ENCODE peak calls at places on chromosomes 2 and 18, in nine cellular contexts. C, T, Y, Z, E, Q, H, U and F are unnamed samples.

GRCh38 chr2:240832205-240832727 is 12.2 kb upstream of the KIF1A start:
- DNase-seq in C (peak), T (peak), Y (peak), Z (peak), E (peak), Q (peak), H (peak), U (peak), F (peak)

GRCh38 chr18:72783517-72783916 is 84.3 kb downstream of the NETO1 start:
- DNase-seq in C (no peak), T (no peak), Y (no peak), Z (no peak), E (no peak), Q (no peak), H (no peak), U (no peak), F (no peak)

GRCh38 chr18:48996901-48997463 is 46.2 kb upstream of the SMAD7 start:
- DNase-seq in C (peak), T (no peak), Y (no peak), Z (no peak), E (no peak), Q (peak), H (no peak), U (peak), F (no peak)

GRCh38 chr2:62309081-62309464 is 113.2 kb downstream of the B3GNT2 start:
- DNase-seq in C (no peak), T (no peak), Y (no peak), Z (no peak), E (no peak), Q (no peak), H (no peak), U (no peak), F (no peak)

GRCh38 chr2:112887904-112888303 is 23.1 kb upstream of the IL37 start:
- DNase-seq in C (no peak), T (no peak), Y (no peak), Z (no peak), E (no peak), Q (no peak), H (no peak), U (no peak), F (no peak)

GRCh38 chr2:99680946-99681345 is 191.1 kb upstream of the REV1 start:
- DNase-seq in C (peak), T (no peak), Y (no peak), Z (no peak), E (no peak), Q (no peak), H (no peak), U (no peak), F (no peak)

GRCh38 chr2:121376851-121377250 is 91.8 kb upstream of the TFCP2L1 start:
- DNase-seq in C (peak), T (no peak), Y (no peak), Z (no peak), E (no peak), Q (no peak), H (no peak), U (no peak), F (no peak)

GRCh38 chr18:3132700-3133099 is 87.1 kb downstream of the MYOM1 start:
- DNase-seq in C (no peak), T (no peak), Y (no peak), Z (peak), E (no peak), Q (no peak), H (no peak), U (no peak), F (no peak)

GRCh38 chr2:60979231-60979630 is 38.3 kb upstream of the PEX13 start:
- DNase-seq in C (no peak), T (peak), Y (no peak), Z (no peak), E (no peak), Q (no peak), H (no peak), U (no peak), F (no peak)

GRCh38 chr2:241724259-241724974 is 10.0 kb upstream of the D2HGDH start:
- DNase-seq in C (no peak), T (no peak), Y (no peak), Z (no peak), E (no peak), Q (no peak), H (no peak), U (no peak), F (no peak)

GRCh38 chr18:53795061-53795460 is 429.4 kb downstream of the MBD2 start:
- DNase-seq in C (peak), T (no peak), Y (no peak), Z (no peak), E (no peak), Q (no peak), H (no peak), U (no peak), F (no peak)

GRCh38 chr18:23272498-23273232 is 137.4 kb downstream of the CABLES1 start:
- DNase-seq in C (no peak), T (peak), Y (no peak), Z (no peak), E (no peak), Q (no peak), H (no peak), U (no peak), F (no peak)

GRCh38 chr2:116719841-116720240 is 1094.7 kb upstream of the DDX18 start:
- DNase-seq in C (peak), T (no peak), Y (no peak), Z (peak), E (no peak), Q (no peak), H (no peak), U (peak), F (no peak)

GRCh38 chr2:21543630-21544029 is 419.9 kb downstream of the TDRD15 start:
- DNase-seq in C (no peak), T (no peak), Y (no peak), Z (no peak), E (no peak), Q (no peak), H (no peak), U (no peak), F (no peak)

GRCh38 chr2:49306925-49307324 is 152.6 kb upstream of the FSHR start:
- DNase-seq in C (peak), T (no peak), Y (no peak), Z (peak), E (no peak), Q (peak), H (no peak), U (no peak), F (no peak)

GRCh38 chr18:50560681-50561629 is 1.1 kb downstream of the MAPK4 start:
- DNase-seq in C (no peak), T (no peak), Y (no peak), Z (no peak), E (no peak), Q (no peak), H (peak), U (no peak), F (peak)

GRCh38 chr2:39871291-39871761 is 92.3 kb upstream of the THUMPD2 start:
- DNase-seq in C (peak), T (no peak), Y (no peak), Z (peak), E (peak), Q (no peak), H (no peak), U (peak), F (no peak)

GRCh38 chr2:196516541-196516940 is 123.0 kb upstream of the CCDC150 start:
- DNase-seq in C (peak), T (no peak), Y (no peak), Z (no peak), E (no peak), Q (no peak), H (no peak), U (no peak), F (no peak)

GRCh38 chr2:238203973-238204683 is 633 bp upstream of the ILKAP start:
- DNase-seq in C (no peak), T (peak), Y (no peak), Z (no peak), E (no peak), Q (no peak), H (no peak), U (peak), F (peak)

GRCh38 chr2:53575606-53576360 is 191.8 kb upstream of the CHAC2 start:
- DNase-seq in C (peak), T (no peak), Y (no peak), Z (no peak), E (no peak), Q (no peak), H (no peak), U (no peak), F (no peak)

GRCh38 chr2:172847188-172847587 is 111.5 kb downstream of the RAPGEF4 start:
- DNase-seq in C (no peak), T (no peak), Y (no peak), Z (no peak), E (no peak), Q (no peak), H (no peak), U (no peak), F (no peak)

GRCh38 chr18:9887992-9888391 is 2.2 kb downstream of the TXNDC2 start:
- DNase-seq in C (no peak), T (no peak), Y (no peak), Z (no peak), E (no peak), Q (no peak), H (no peak), U (no peak), F (no peak)

GRCh38 chr2:39665811-39666488 is at the start of gene TMEM178A:
- DNase-seq in C (no peak), T (no peak), Y (no peak), Z (no peak), E (no peak), Q (no peak), H (peak), U (no peak), F (peak)

GRCh38 chr2:122366427-122366826 is 611.0 kb downstream of the TSN start:
- DNase-seq in C (peak), T (no peak), Y (no peak), Z (no peak), E (no peak), Q (no peak), H (no peak), U (no peak), F (no peak)

GRCh38 chr2:61951876-61952275 is 46.4 kb downstream of the COMMD1 start:
- DNase-seq in C (no peak), T (no peak), Y (no peak), Z (no peak), E (no peak), Q (no peak), H (no peak), U (no peak), F (no peak)

GRCh38 chr2:55148269-55148668 is 83.8 kb downstream of the CLHC1 start:
- DNase-seq in C (peak), T (no peak), Y (no peak), Z (peak), E (no peak), Q (no peak), H (no peak), U (peak), F (no peak)

GRCh38 chr2:136770384-136770783 is 5.0 kb downstream of the THSD7B start:
- DNase-seq in C (no peak), T (no peak), Y (no peak), Z (no peak), E (no peak), Q (no peak), H (no peak), U (no peak), F (no peak)

GRCh38 chr2:136767030-136767429 is 1.7 kb downstream of the THSD7B start:
- DNase-seq in C (no peak), T (no peak), Y (no peak), Z (no peak), E (no peak), Q (no peak), H (no peak), U (no peak), F (no peak)

GRCh38 chr2:136765736-136766323 is 485 bp downstream of the THSD7B start:
- DNase-seq in C (no peak), T (no peak), Y (no peak), Z (no peak), E (no peak), Q (no peak), H (no peak), U (no peak), F (peak)

GRCh38 chr2:136764397-136765255 is 719 bp upstream of the THSD7B start:
- DNase-seq in C (no peak), T (no peak), Y (no peak), Z (no peak), E (no peak), Q (no peak), H (no peak), U (no peak), F (peak)

DNA sequence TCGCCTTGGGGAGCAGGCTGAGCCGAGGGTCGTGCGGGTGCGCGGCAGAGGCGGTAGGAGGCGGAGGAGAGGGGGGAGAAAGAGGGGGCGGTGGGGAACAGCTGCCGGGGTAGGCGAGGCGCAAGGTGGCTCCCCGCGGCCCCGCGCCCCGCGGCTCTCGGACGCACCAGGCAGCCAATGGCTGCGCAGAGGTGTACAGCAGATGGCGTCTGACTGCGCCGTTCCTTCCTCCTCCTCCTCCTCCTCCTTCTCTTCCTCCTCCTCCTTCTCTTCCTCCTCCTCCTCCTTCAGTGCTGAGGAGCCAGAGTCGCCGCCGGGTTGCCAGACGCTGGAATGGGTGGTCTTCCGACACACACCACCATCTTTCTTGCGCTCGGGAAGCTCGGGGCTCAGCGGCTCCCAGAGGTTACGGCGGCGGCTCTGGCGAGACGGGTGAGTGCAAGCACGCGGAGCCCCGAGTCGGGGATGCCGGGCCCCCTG is at the start of gene THSD7B:
- DNase-seq in C (no peak), T (no peak), Y (no peak), Z (no peak), E (no peak), Q (no peak), H (no peak), U (no peak), F (no peak)
- TF ChIP-seq CTCF in C (no peak), T (no peak), Y (no peak), Z (no peak), E (no peak), Q (no peak), H (no peak), U (no peak), F (no peak)

DNA sequence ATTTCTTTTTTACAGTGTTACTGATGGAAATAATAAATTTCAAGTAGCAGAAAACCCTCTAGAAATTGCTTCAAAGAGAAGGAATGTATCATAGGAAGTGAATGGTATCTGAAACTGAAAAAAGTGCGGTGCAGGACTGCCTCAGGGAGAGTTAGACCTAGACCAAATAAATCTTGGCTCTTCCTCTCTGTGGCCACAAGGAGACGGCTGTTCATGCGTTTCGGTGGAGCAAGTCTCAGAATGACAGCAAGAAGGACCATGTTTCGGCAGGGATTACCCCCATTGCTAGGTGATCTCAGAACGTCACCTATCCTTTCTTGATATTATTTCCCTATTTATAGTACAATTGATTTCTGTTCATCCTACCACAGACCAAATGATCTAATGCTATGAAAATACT is 522.3 kb downstream of the SOX11 start:
- DNase-seq in C (no peak), T (peak), Y (no peak), Z (no peak), E (no peak), Q (peak), H (no peak), U (no peak), F (peak)
- TF ChIP-seq CTCF in C (no peak), T (peak), Y (no peak), Z (no peak), E (no peak), Q (no peak), H (no peak), U (peak), F (no peak)

GRCh38 chr18:77140439-77141109 is 8.0 kb upstream of the MBP start:
- DNase-seq in C (no peak), T (peak), Y (no peak), Z (no peak), E (no peak), Q (no peak), H (no peak), U (peak), F (no peak)

GRCh38 chr18:77143196-77143595 is 10.6 kb upstream of the MBP start:
- DNase-seq in C (no peak), T (peak), Y (no peak), Z (no peak), E (no peak), Q (no peak), H (no peak), U (no peak), F (no peak)

GRCh38 chr18:77140030-77140429 is 7.4 kb upstream of the MBP start:
- DNase-seq in C (no peak), T (no peak), Y (no peak), Z (no peak), E (no peak), Q (no peak), H (no peak), U (no peak), F (no peak)

GRCh38 chr18:77139619-77140018 is 7.0 kb upstream of the MBP start:
- DNase-seq in C (no peak), T (no peak), Y (no peak), Z (no peak), E (no peak), Q (no peak), H (no peak), U (no peak), F (no peak)

DNA sequence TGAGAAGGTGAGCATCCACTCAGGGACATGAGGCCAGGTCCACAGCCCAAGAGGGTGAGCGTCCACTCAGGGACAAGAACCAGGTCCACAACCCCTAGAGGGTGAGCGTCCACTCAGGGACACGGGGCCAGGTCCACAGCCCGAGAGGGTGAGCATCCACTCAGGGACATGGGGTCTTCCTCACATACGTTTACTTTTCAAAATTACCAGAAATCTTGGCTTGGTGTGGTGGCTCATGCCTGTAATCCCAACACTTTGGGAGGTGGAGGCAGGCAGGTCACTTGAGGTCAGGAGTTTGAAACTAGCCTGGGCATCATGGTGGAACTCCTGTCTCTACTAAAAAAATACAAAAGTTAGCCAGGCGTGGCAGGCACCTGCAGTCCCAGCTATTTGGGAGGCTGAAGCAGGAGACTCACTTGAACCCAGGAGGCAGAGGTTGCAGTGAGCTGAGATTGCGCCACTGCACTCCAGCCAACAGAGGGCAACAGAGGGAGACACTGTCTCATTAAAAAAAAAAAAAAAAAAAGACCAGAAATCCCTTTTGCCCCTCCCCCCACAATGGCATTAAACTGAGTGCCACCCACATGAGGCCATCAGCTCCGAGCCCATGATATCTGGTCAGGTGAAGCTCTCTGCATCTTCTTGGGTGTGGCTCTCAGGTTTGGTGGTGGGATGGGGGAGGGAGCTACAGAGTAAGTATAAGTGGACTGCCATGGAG is 9.0 kb upstream of the MBP start:
- DNase-seq in C (no peak), T (peak), Y (no peak), Z (no peak), E (no peak), Q (no peak), H (no peak), U (no peak), F (no peak)
- TF ChIP-seq CTCF in C (peak), T (peak), Y (no peak), Z (no peak), E (no peak), Q (no peak), H (no peak), U (peak), F (no peak)

GRCh38 chr2:105641389-105641811 is 103.3 kb upstream of the NCK2 start:
- DNase-seq in C (no peak), T (no peak), Y (no peak), Z (no peak), E (no peak), Q (no peak), H (no peak), U (no peak), F (no peak)
- TF ChIP-seq CTCF in C (no peak), T (no peak), Y (no peak), Z (no peak), E (no peak), Q (no peak), H (no peak), U (no peak), F (no peak)

GRCh38 chr2:201071305-201072200 is at the start of the genes HYCC2 and NDUFB3:
- DNase-seq in C (peak), T (peak), Y (peak), Z (peak), E (peak), Q (peak), H (peak), U (peak), F (peak)
- TF ChIP-seq CTCF in C (peak), T (peak), Y (peak), Z (no peak), E (peak), Q (peak), H (peak), U (peak), F (peak)

GRCh38 chr2:164952057-164952702 is 3.1 kb downstream of the SLC38A11 start:
- DNase-seq in C (no peak), T (no peak), Y (no peak), Z (no peak), E (no peak), Q (no peak), H (no peak), U (no peak), F (no peak)
- TF ChIP-seq CTCF in C (no peak), T (no peak), Y (no peak), Z (no peak), E (no peak), Q (no peak), H (no peak), U (no peak), F (no peak)

GRCh38 chr2:233250985-233251305 is 528 bp upstream of the ATG16L1 start:
- DNase-seq in C (no peak), T (no peak), Y (no peak), Z (no peak), E (no peak), Q (no peak), H (no peak), U (no peak), F (no peak)
- TF ChIP-seq CTCF in C (no peak), T (no peak), Y (no peak), Z (no peak), E (no peak), Q (no peak), H (no peak), U (no peak), F (no peak)

GRCh38 chr2:207506426-207506825 is 23.3 kb upstream of the CREB1 start:
- DNase-seq in C (no peak), T (no peak), Y (no peak), Z (no peak), E (no peak), Q (no peak), H (no peak), U (no peak), F (peak)

GRCh38 chr2:207505180-207505579 is 24.6 kb upstream of the CREB1 start:
- DNase-seq in C (peak), T (no peak), Y (no peak), Z (no peak), E (no peak), Q (no peak), H (no peak), U (peak), F (no peak)

GRCh38 chr2:207503234-207503633 is 26.5 kb upstream of the CREB1 start:
- DNase-seq in C (peak), T (no peak), Y (no peak), Z (no peak), E (no peak), Q (no peak), H (no peak), U (no peak), F (peak)

GRCh38 chr2:207505728-207506127 is 24.0 kb upstream of the CREB1 start:
- DNase-seq in C (peak), T (no peak), Y (no peak), Z (peak), E (no peak), Q (peak), H (no peak), U (peak), F (no peak)

GRCh38 chr2:207504513-207505171 is 25.1 kb upstream of the CREB1 start:
- DNase-seq in C (peak), T (no peak), Y (no peak), Z (no peak), E (no peak), Q (no peak), H (peak), U (no peak), F (no peak)
- TF ChIP-seq CTCF in C (peak), T (no peak), Y (no peak), Z (no peak), E (no peak), Q (no peak), H (no peak), U (peak), F (no peak)